ENCODE peak calls at places on chromosomes 7 and 10, in six cellular contexts. W is lung, J is thoracic aorta, S is OCI-LY7, O is GM23338, F is fibroblast of lung. E is an unnamed sample.

GRCh38 chr7:3649250-3649649 is 348.2 kb downstream of the SDK1 start:
- DNase-seq in W (no peak), J (no peak), S (no peak), O (no peak), F (no peak), E (no peak)

GRCh38 chr7:45984386-45985295 is 63.6 kb upstream of the IGFBP3 start:
- DNase-seq in W (no peak), J (no peak), S (no peak), O (no peak), F (no peak), E (no peak)

GRCh38 chr7:341841-342638 is 52.1 kb downstream of the FOXL3 start:
- DNase-seq in W (no peak), J (no peak), S (no peak), O (no peak), F (no peak), E (no peak)

GRCh38 chr10:30151581-30152389 is 92.4 kb upstream of the JCAD start:
- DNase-seq in W (peak), J (peak), S (no peak), O (peak), F (peak), E (peak)

GRCh38 chr10:110279062-110279986 is 25.4 kb downstream of the SMNDC1 start:
- DNase-seq in W (no peak), J (peak), S (peak), O (peak), F (peak), E (peak)

GRCh38 chr10:48463318-48464003 is 141.4 kb downstream of the ARHGAP22 start:
- DNase-seq in W (no peak), J (no peak), S (no peak), O (no peak), F (no peak), E (no peak)

GRCh38 chr7:55022618-55022985 is 3.8 kb downstream of the EGFR start:
- DNase-seq in W (no peak), J (no peak), S (no peak), O (no peak), F (no peak), E (no peak)

GRCh38 chr10:56487746-56488145 is 126.7 kb upstream of the ZWINT start:
- DNase-seq in W (no peak), J (no peak), S (no peak), O (no peak), F (no peak), E (no peak)

GRCh38 chr7:100119075-100119700 is at the start of the genes CNPY4 and TAF6:
- DNase-seq in W (peak), J (peak), S (peak), O (peak), F (peak), E (peak)

GRCh38 chr10:53997953-53998352 is 803.1 kb downstream of the PCDH15 start:
- DNase-seq in W (no peak), J (no peak), S (no peak), O (peak), F (no peak), E (no peak)

DNA sequence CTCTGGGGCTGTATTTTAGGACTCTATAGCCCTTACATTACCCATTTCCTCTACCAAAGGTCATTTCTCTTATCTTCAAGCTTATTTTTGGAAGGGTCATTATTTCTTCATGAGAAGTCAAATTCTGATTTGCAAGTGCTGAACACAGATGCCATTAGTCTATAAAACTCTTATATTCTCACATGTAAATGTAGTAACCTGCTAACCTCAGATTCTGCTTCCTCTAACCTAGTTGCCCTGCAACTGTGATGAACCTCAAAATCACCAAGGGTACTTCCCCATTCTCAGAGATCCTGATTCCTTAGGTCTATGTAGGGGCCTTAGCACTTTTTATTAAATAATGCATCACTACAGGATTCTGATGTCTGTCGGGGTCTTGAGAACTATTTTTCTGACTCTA is 6.3 kb downstream of the FAS start:
- DNase-seq in W (no peak), J (no peak), S (peak), O (no peak), F (no peak), E (no peak)
- H3K4me3 ChIP-seq in W (no peak), J (no peak), S (peak), O (no peak), F (no peak), E (no peak)

DNA sequence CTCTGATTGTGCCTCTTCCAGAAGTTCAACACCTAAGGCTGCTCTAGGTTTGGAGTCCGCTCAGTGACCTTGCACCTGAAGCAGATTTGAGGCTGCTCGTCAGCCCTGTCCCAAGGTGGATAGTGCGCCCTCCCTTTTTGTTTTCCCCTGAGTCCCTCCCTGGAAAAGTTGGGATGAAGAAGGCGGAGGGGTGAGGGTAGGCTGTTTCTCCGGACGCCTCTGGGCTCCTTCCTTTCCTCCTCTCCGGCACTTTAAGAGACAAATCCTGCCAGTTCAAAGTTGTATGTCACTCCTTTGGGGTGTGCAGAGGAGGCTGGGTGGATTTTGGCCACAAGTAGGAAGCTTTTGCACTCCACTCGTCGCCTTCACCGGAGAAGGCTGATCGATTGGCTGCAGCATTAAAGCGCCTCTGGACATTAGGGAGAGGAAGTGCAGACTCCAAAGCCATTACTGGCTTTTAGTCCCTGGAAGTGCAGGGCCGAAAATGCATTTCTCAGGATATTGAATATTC is 81.9 kb upstream of the PRKG1 start:
- DNase-seq in W (no peak), J (no peak), S (no peak), O (peak), F (no peak), E (no peak)
- H3K4me3 ChIP-seq in W (peak), J (peak), S (no peak), O (peak), F (peak), E (peak)

DNA sequence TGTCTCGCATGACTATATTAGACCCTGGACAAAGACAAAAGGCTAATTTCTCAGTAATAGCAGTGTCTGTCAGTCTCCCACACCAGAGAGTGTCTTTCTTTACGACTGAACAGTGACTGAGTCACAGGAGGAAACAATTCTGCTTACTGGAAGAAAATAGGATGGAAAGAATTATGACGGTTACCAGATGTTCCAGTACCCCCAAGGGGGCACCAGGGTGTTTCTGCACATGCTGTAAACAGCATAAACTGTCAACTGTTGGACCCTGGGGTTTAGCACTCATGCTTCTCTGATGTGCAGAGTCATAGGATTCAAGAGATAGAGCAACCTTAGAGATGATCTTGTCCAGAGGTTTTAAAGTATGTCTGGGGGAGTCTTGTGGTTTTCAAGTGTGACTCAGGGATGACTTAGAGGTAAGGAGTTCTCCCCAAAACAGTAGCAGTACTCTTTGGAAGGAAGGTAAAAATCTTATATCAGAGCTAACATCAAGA is 291.7 kb downstream of the THSD7A start:
- DNase-seq in W (no peak), J (no peak), S (peak), O (no peak), F (peak), E (peak)
- H3K4me3 ChIP-seq in W (no peak), J (no peak), S (no peak), O (no peak), F (no peak), E (no peak)

DNA sequence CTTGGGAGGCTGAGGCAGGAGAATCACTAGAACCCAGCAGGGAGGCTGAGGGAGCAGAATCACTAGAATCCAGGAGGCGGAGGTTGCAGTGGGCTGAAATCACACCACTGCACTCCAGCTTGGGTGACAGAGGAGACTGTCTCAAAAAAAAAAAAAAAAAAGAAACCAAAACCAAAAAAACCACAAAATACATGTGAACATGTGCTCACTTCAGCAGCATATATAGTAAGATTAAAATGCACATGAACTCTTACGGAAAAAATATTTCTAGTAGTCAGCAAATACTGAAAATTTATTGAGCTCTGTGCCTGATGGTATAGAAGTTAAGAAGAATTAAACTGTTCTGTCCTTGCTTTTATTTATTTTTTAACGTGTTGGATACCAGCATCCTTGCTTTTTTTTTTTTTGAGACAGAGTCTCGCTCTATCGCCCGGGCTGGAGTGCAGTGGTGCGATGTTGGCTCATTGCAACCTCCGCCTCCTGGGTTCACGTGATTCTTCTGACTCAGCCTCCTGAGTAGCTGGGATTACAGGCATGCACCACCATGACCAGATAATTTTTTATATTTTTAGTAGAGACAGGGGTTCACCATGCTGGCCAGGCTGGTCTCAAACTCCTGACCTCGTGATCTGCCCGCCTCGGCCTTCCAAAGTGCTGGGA is 9.6 kb upstream of the ZNF487 start:
- DNase-seq in W (no peak), J (no peak), S (no peak), O (no peak), F (no peak), E (no peak)
- H3K4me3 ChIP-seq in W (no peak), J (no peak), S (no peak), O (no peak), F (no peak), E (no peak)

GRCh38 chr7:88153378-88153777 is 66.5 kb downstream of the SRI start:
- DNase-seq in W (no peak), J (no peak), S (no peak), O (peak), F (no peak), E (no peak)
- H3K4me3 ChIP-seq in W (no peak), J (no peak), S (no peak), O (no peak), F (no peak), E (no peak)

GRCh38 chr7:84112771-84113170 is 81.8 kb downstream of the SEMA3A start:
- DNase-seq in W (no peak), J (no peak), S (no peak), O (no peak), F (peak), E (no peak)

GRCh38 chr7:84111842-84112241 is 82.7 kb downstream of the SEMA3A start:
- DNase-seq in W (no peak), J (no peak), S (no peak), O (no peak), F (no peak), E (no peak)

GRCh38 chr7:84108787-84109186 is 85.8 kb downstream of the SEMA3A start:
- DNase-seq in W (no peak), J (no peak), S (no peak), O (no peak), F (no peak), E (no peak)

GRCh38 chr7:84108119-84108518 is 86.5 kb downstream of the SEMA3A start:
- DNase-seq in W (no peak), J (no peak), S (no peak), O (no peak), F (no peak), E (no peak)

GRCh38 chr7:84110400-84110799 is 84.2 kb downstream of the SEMA3A start:
- DNase-seq in W (no peak), J (no peak), S (no peak), O (peak), F (no peak), E (no peak)
- H3K4me3 ChIP-seq in W (no peak), J (no peak), S (no peak), O (no peak), F (no peak), E (no peak)

E was measured in skeletal muscle cell.